ENCODE peak calls at places on chromosomes 16 and 17, in five cellular contexts. Q, N, W, S and K are unnamed samples.

GRCh38 chr17:40326014-40326831 is 17.2 kb downstream of the RARA start:
- DNase-seq in Q (no peak), N (peak), W (no peak), S (peak), K (peak)

GRCh38 chr16:81513204-81514040 is 68.8 kb downstream of the CMIP start:
- DNase-seq in Q (peak), N (no peak), W (peak), S (no peak), K (peak)

GRCh38 chr16:11356573-11357331 is 11.5 kb downstream of the RMI2 start:
- DNase-seq in Q (peak), N (no peak), W (peak), S (peak), K (peak)

GRCh38 chr16:84462296-84463210 is 41.9 kb downstream of the MEAK7 start:
- DNase-seq in Q (no peak), N (no peak), W (no peak), S (no peak), K (no peak)

GRCh38 chr17:82384730-82385429 is 13.3 kb downstream of the UTS2R start:
- DNase-seq in Q (peak), N (peak), W (no peak), S (no peak), K (peak)

GRCh38 chr17:49252148-49252682 is 21.6 kb upstream of the PHOSPHO1 start:
- DNase-seq in Q (no peak), N (no peak), W (no peak), S (peak), K (no peak)

GRCh38 chr17:39972271-39972670 is 8.3 kb upstream of the PSMD3 start:
- DNase-seq in Q (no peak), N (no peak), W (no peak), S (no peak), K (no peak)

GRCh38 chr17:28272166-28272565 is 46.8 kb upstream of the TMEM97 start:
- DNase-seq in Q (no peak), N (no peak), W (no peak), S (no peak), K (no peak)

GRCh38 chr17:16406742-16407674 is 8.4 kb upstream of the TRPV2 start:
- DNase-seq in Q (peak), N (peak), W (peak), S (no peak), K (no peak)

GRCh38 chr16:86222541-86222940 is 287.8 kb upstream of the FOXF1 start:
- DNase-seq in Q (no peak), N (no peak), W (peak), S (no peak), K (no peak)

GRCh38 chr17:77476920-77477805 is 336.4 kb downstream of the SEC14L1 start:
- DNase-seq in Q (peak), N (peak), W (no peak), S (no peak), K (peak)

GRCh38 chr16:28534542-28535373 is 4.0 kb downstream of the NUPR1 start:
- DNase-seq in Q (no peak), N (no peak), W (no peak), S (peak), K (peak)

GRCh38 chr16:3094289-3095027 is 4.6 kb downstream of the ZSCAN10 start:
- DNase-seq in Q (no peak), N (no peak), W (peak), S (peak), K (no peak)

GRCh38 chr17:38320482-38320881 is 23.3 kb downstream of the GPR179 start:
- DNase-seq in Q (no peak), N (peak), W (no peak), S (no peak), K (no peak)

GRCh38 chr16:85649411-85649977 is 36.4 kb downstream of the GSE1 start:
- DNase-seq in Q (no peak), N (no peak), W (no peak), S (no peak), K (no peak)

GRCh38 chr16:52497067-52497816 is 49.7 kb downstream of the TOX3 start:
- DNase-seq in Q (no peak), N (no peak), W (no peak), S (no peak), K (no peak)

GRCh38 chr17:71777048-71777638 is 343.7 kb upstream of the SOX9 start:
- DNase-seq in Q (no peak), N (no peak), W (no peak), S (no peak), K (no peak)

GRCh38 chr17:57499648-57500049 is 243.3 kb downstream of the MSI2 start:
- DNase-seq in Q (no peak), N (no peak), W (no peak), S (no peak), K (no peak)

GRCh38 chr16:7691533-7691932 is 358.9 kb downstream of the RBFOX1 start:
- DNase-seq in Q (no peak), N (no peak), W (no peak), S (no peak), K (no peak)

GRCh38 chr17:6358131-6358530 is 76.8 kb downstream of the AIPL1 start:
- DNase-seq in Q (no peak), N (no peak), W (no peak), S (no peak), K (no peak)

GRCh38 chr16:85080923-85081498 is 31.3 kb downstream of the CIBAR2 start:
- DNase-seq in Q (no peak), N (no peak), W (peak), S (no peak), K (no peak)

GRCh38 chr17:78323821-78324390 is 36.0 kb downstream of the SOCS3 start:
- DNase-seq in Q (no peak), N (no peak), W (no peak), S (peak), K (no peak)

GRCh38 chr17:40373324-40373723 is 8.8 kb upstream of the GJD3 start:
- DNase-seq in Q (no peak), N (no peak), W (no peak), S (no peak), K (no peak)

GRCh38 chr17:77811521-77811920 is 147.0 kb upstream of the TNRC6C start:
- DNase-seq in Q (no peak), N (no peak), W (no peak), S (no peak), K (no peak)

GRCh38 chr17:65173284-65173793 is 36.2 kb downstream of the RGS9 start:
- DNase-seq in Q (peak), N (peak), W (no peak), S (no peak), K (no peak)

GRCh38 chr17:27690882-27691281 is 59.9 kb downstream of the LGALS9 start:
- DNase-seq in Q (no peak), N (no peak), W (no peak), S (no peak), K (no peak)

GRCh38 chr17:58375811-58376210 is 23.8 kb upstream of the SUPT4H1 start:
- DNase-seq in Q (no peak), N (no peak), W (no peak), S (no peak), K (no peak)

GRCh38 chr17:48131216-48131824 is 23.8 kb downstream of the SNX11 start:
- DNase-seq in Q (no peak), N (peak), W (peak), S (peak), K (peak)

GRCh38 chr16:64629622-64630021 is 492.2 kb downstream of the CDH11 start:
- DNase-seq in Q (no peak), N (no peak), W (no peak), S (no peak), K (no peak)

GRCh38 chr17:37432671-37433070 is 26.0 kb downstream of the TADA2A start:
- DNase-seq in Q (no peak), N (no peak), W (no peak), S (peak), K (no peak)

GRCh38 chr16:57536306-57537193 is at the start of gene CCDC102A:
- DNase-seq in Q (no peak), N (peak), W (peak), S (peak), K (no peak)
- H3K4me3 ChIP-seq in Q (peak), N (peak), W (peak), S (peak), K (peak)

DNA sequence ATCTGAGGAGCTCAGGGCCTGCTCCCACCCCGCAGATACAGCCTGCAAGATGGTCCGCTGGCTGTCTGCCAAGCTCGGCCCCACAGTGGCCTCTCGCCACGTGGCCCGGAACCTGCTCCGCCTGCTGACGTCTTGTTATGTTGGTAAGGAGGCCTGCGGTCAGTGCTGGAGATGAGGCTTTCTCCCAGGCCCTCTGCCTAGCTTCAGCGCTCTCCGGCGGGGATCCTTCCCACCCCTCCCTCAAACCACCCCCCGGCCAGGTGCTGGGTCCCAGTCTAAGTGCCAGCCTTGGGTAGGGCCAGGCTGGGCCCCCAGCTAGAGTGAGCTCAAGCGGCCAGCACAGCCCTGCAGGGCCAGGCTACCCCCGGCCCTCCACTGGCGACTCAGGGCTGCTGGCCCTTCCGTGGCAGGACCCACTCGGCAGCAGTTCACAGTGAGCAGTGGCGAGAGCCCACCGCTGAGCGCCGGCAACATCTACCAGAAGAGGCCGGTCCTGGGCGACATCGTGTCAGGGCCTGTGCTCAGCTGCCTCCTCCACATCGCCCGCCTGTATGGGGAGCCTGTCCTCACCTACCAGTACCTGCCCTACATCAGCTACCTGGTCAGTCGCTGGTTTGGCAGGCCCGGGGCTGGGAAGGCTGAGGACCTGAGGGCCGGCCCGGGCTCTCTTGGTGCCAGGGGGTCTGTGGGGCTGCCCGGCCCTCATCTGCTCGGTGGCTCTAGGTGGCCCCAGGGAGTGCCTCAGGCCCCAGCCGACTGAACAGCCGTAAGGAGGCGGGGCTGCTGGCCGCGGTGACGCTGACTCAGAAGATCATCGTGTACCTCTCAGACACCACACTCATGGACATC is 6.1 kb downstream of the WDR81 start:
- DNase-seq in Q (peak), N (peak), W (no peak), S (peak), K (peak)
- H3K27ac ChIP-seq in Q (peak), N (peak), W (no peak), S (no peak), K (peak)

DNA sequence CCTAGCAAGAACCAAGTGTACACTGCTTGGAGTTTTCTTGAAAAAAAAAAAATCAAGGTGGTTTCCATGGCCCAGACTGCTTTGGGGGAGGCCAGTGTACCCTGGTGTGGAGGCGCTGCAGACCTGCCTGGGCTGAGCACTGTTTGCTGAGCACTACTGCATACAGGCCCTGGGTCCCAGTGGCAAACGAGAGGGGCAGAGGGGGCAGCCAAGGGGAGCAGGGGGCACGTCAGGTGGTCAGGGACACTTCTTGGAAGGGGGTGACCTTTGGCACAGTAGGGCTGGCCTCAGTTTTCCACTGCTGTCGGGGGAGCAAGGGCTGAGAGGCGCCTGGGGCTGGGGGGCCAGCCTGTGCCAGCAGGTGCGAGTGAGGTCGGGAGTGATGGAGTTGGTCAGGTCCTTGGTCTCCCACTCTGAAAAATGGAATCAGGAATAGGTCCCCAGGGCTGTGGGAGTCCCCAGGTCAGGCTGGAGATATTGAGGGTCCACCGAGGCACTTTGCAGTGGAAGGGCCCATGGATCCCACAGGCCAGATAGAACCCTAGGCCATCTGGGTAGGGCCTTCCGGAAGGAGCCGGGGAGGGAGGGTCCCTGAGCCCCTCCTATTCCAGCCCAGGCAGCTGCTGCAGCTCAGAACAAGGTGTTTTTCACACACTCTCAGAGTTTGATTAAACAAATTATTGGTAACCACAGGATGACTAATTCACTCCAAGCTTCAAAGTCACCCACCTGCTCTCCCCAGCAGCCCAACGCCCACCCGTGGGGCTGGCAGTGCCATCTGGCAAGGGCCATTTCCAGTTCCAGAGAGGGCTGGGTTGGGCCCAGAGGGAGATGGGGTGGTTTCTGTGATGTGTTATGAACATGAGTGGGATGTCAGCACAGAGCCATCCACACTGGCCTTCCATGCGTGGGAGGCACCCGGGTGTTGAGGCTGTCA is 3.5 kb downstream of the ZFPM1 start:
- DNase-seq in Q (no peak), N (no peak), W (no peak), S (no peak), K (no peak)
- H3K4me3 ChIP-seq in Q (no peak), N (peak), W (peak), S (no peak), K (no peak)

GRCh38 chr16:14499110-14499509 is 130.9 kb downstream of the PARN start:
- DNase-seq in Q (no peak), N (no peak), W (no peak), S (no peak), K (no peak)

GRCh38 chr16:14502932-14503741 is 126.9 kb downstream of the PARN start:
- DNase-seq in Q (no peak), N (no peak), W (no peak), S (no peak), K (no peak)

GRCh38 chr16:14500791-14501190 is 129.3 kb downstream of the PARN start:
- DNase-seq in Q (no peak), N (no peak), W (no peak), S (no peak), K (no peak)

GRCh38 chr16:14501331-14502255 is 128.5 kb downstream of the PARN start:
- DNase-seq in Q (peak), N (peak), W (peak), S (no peak), K (peak)

DNA sequence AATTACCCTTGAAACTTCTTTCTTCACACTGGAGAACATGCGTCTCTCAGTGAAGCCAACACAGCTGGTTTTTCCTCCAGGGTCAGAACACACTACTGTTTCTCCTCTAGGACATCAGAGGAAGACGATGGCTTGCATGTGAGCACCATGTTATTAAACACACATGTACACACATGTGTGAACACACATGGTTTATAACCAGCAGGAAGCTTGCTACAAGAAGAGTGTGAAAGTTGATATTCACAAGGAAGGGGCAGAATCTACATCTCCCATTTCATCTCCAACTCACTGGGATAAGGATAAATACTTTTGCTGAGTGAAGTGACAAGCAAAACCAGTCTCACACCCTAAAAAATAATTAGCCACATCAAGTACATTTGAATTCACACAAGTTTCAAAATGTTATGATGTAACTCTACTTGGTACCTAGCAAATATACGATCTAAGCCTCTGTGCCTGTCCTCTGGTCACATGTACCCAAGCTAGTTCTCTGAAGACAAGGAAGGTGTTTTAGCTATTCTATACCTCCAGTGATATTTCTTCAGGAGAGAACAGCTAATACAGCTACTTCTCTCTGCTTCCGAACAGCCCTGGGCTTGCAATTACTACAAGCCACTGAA is 127.7 kb downstream of the PARN start:
- DNase-seq in Q (no peak), N (no peak), W (no peak), S (no peak), K (no peak)
- H3K27ac ChIP-seq in Q (peak), N (peak), W (no peak), S (peak), K (peak)

DNA sequence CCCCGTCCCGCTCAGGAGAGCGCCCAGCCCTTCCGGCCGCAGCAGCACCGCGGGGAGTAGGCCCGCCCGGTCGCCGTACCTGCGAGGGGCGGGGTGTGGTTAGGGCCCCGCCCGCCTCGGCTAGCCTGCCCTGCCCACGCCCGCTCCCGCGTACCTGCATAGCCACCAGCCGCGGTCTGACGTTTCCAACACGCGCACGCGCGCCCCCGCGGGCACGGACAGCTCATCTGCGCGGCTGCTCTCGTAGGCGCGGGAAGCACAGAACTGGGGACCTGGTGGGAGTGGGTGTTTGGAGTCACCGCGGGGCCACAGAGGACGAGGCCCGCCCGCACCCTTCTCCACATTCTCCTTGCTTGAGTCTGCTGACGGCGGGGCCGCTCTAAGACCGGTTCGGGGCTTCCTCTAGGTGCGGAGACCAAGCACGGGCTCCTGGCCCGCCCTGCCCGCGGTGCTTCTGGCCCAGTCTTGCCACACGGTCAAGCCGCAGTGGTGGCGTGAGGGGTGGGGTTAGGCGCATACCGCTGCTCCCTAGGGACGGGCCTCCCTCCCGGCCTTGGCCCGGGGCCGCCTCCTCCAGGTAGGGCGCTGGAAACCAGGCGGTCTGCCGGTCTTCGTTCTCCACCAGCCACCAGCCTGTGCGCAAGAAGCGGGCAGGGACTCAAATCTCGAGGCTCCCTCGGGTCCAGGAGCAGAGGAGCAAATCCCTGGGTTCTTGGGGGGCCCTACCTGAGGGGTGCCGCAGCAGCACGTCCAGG is 1.8 kb downstream of the NOXO1 start:
- DNase-seq in Q (no peak), N (no peak), W (peak), S (no peak), K (no peak)
- H3K4me3 ChIP-seq in Q (no peak), N (peak), W (peak), S (no peak), K (no peak)

DNA sequence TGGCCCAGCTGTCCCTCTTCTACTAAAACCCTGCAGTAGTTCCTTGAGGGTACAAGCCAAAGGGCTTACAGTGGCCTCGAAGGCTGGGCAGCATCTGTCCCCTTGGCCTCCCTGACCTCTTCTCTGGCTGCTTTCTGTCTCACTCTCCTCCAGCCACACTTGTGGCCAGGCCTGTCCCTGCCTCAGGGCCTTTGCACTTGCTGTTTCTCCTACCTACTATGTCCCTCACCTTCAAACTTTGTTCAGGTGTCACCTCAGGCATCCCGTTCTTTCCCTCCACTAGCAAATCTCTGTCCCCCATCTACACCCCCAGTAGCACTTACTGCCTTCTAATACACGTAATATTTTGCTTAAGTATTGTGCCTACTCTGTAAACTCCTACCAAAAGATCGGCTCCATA is 6.0 kb downstream of the ABCC1 start:
- DNase-seq in Q (no peak), N (no peak), W (no peak), S (no peak), K (no peak)
- H3K27ac ChIP-seq in Q (no peak), N (no peak), W (no peak), S (no peak), K (peak)

GRCh38 chr17:9110501-9110900 is 89.2 kb downstream of the NTN1 start:
- DNase-seq in Q (no peak), N (no peak), W (no peak), S (no peak), K (no peak)

GRCh38 chr17:9116311-9116820 is 95.1 kb downstream of the NTN1 start:
- DNase-seq in Q (no peak), N (no peak), W (no peak), S (no peak), K (no peak)

GRCh38 chr17:9116861-9117568 is 95.7 kb downstream of the NTN1 start:
- DNase-seq in Q (no peak), N (no peak), W (no peak), S (no peak), K (no peak)

GRCh38 chr17:9120471-9120870 is 99.2 kb downstream of the NTN1 start:
- DNase-seq in Q (no peak), N (no peak), W (peak), S (peak), K (no peak)

GRCh38 chr17:9115446-9116265 is 94.3 kb downstream of the NTN1 start:
- DNase-seq in Q (peak), N (no peak), W (peak), S (no peak), K (peak)
- H3K4me3 ChIP-seq in Q (no peak), N (peak), W (peak), S (no peak), K (peak)

GRCh38 chr17:75694536-75694935 is 26.7 kb upstream of the ITGB4 start:
- DNase-seq in Q (no peak), N (peak), W (no peak), S (no peak), K (peak)
- H3K27ac ChIP-seq in Q (peak), N (peak), W (peak), S (no peak), K (peak)